ENCODE peak calls at places on chromosomes 12 and 14, in six cellular contexts. N is right lobe of liver, T is uterus, Z is A549, E is stomach, L is GM12891. J is an unnamed sample.

GRCh38 chr12:5907812-5908211 is 37.2 kb downstream of the ANO2 start:
- DNase-seq in E (no peak), L (no peak), T (no peak), Z (no peak), N (no peak), J (no peak)

GRCh38 chr14:66228267-66228970 is 257.8 kb upstream of the CCDC196 start:
- DNase-seq in L (no peak), N (no peak), E (no peak), Z (peak), T (no peak), J (no peak)

GRCh38 chr12:2743478-2743877 is 51.3 kb upstream of the FKBP4 start:
- DNase-seq in E (no peak), T (no peak), N (no peak), Z (no peak), L (no peak), J (no peak)

GRCh38 chr12:116863275-116863767 is 17.9 kb downstream of the HRK start:
- DNase-seq in L (no peak), E (no peak), N (no peak), Z (peak), T (no peak), J (no peak)

GRCh38 chr12:19482551-19483109 is 43.3 kb downstream of the AEBP2 start:
- DNase-seq in T (no peak), N (no peak), Z (no peak), E (no peak), L (no peak), J (peak)

GRCh38 chr14:21978999-21979314 is 305.3 kb upstream of the OR4E1 start:
- DNase-seq in T (no peak), N (no peak), Z (no peak), L (no peak), E (no peak), J (no peak)

GRCh38 chr12:100672075-100672592 is 98.7 kb downstream of the GAS2L3 start:
- DNase-seq in L (peak), E (no peak), N (no peak), Z (peak), T (no peak), J (no peak)

GRCh38 chr14:70601162-70601561 is 707 bp upstream of the MED6 start:
- DNase-seq in N (no peak), T (no peak), Z (peak), L (no peak), E (no peak), J (no peak)

GRCh38 chr14:68921049-68921448 is 58.1 kb downstream of the ACTN1 start:
- DNase-seq in N (no peak), Z (no peak), L (no peak), T (no peak), E (no peak), J (no peak)

GRCh38 chr12:116537149-116537904 is 21.9 kb upstream of the MAP1LC3B2 start:
- DNase-seq in E (no peak), Z (no peak), T (no peak), L (no peak), N (no peak), J (no peak)

GRCh38 chr14:106530423-106531107 is 1004.2 kb downstream of the TMEM121 start:
- DNase-seq in T (no peak), Z (peak), N (no peak), E (no peak), L (no peak), J (no peak)

GRCh38 chr12:105733579-105733978 is 403.1 kb downstream of the C12orf75 start:
- DNase-seq in N (no peak), L (no peak), Z (no peak), T (no peak), E (no peak), J (no peak)

GRCh38 chr12:50174971-50175715 is 8.0 kb upstream of the CERS5 start:
- DNase-seq in E (no peak), N (no peak), Z (peak), L (no peak), T (peak), J (no peak)

GRCh38 chr12:14403711-14404164 is 38.3 kb downstream of the ATF7IP start:
- DNase-seq in Z (peak), N (no peak), T (no peak), L (no peak), E (no peak), J (peak)

GRCh38 chr12:27970981-27971489 is 1.5 kb downstream of the PTHLH start:
- DNase-seq in E (no peak), N (no peak), T (no peak), Z (no peak), L (no peak), J (no peak)

GRCh38 chr14:66746316-66747006 is 238.5 kb downstream of the GPHN start:
- DNase-seq in N (no peak), E (no peak), Z (peak), L (no peak), T (no peak), J (no peak)

GRCh38 chr14:27485193-27485592 is 887.4 kb upstream of the NOVA1 start:
- DNase-seq in E (no peak), N (no peak), T (no peak), Z (no peak), L (no peak), J (no peak)

GRCh38 chr14:94611179-94611578 is 1.0 kb upstream of the SERPINA3 start:
- DNase-seq in Z (no peak), T (no peak), L (no peak), E (no peak), N (no peak), J (no peak)

GRCh38 chr12:50057000-50057841 is at the start of gene ASIC1:
- DNase-seq in T (peak), N (peak), Z (peak), L (peak), E (peak), J (peak)

GRCh38 chr12:7989827-7990491 is 42.6 kb upstream of the FOXJ2 start:
- DNase-seq in E (peak), L (no peak), N (peak), Z (no peak), T (no peak), J (peak)

GRCh38 chr14:94066089-94066676 is 14.8 kb downstream of the DDX24 start:
- DNase-seq in T (no peak), Z (peak), L (no peak), N (no peak), E (no peak), J (no peak)

GRCh38 chr14:101018561-101019290 is 115.2 kb upstream of the RTL1 start:
- DNase-seq in N (no peak), L (no peak), Z (no peak), E (peak), T (no peak), J (no peak)

GRCh38 chr12:74903522-74903921 is 306.1 kb downstream of the KCNC2 start:
- DNase-seq in Z (peak), L (no peak), N (no peak), E (no peak), T (no peak), J (no peak)

GRCh38 chr12:118164798-118165486 is 29.0 kb downstream of the PEBP1 start:
- DNase-seq in E (no peak), T (no peak), L (no peak), N (no peak), Z (peak), J (no peak)

GRCh38 chr14:30193056-30193455 is 265.4 kb upstream of the PRKD1 start:
- DNase-seq in T (no peak), N (no peak), Z (no peak), L (no peak), E (no peak), J (no peak)

DNA sequence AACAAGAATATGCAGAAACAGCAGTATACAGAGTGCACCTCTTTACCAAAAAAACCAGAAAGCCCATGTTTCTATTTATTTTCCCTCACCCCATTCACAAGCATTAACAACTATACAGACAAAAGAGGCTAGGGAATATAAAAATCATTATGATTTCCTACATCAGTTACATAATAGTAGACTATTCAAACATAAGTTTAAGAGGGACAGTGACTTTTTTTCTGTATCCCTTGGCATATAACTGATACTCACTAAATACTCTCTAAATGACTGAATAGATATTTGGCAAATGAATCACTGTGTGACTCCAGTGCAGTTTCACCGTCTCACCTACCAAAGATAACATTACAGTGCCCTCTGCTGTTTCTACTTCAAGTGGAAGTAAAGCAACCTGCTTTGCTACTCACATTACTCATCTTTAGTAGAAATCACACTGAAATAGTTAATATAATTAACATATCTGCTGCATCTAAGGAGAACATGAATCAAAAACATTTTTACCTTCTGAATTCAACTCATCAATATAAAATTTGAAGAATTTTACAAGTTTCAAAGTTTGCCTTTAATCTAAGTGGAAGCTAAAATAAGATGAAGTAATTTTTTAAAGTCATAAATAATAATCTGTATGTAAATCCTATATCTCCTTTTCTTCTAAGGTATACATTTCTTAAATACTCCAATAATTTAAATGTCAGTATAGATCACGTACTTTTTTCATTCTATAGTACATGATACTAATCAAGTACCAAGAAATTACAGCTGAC is 103.8 kb downstream of the OSBPL8 start:
- DNase-seq in E (no peak), L (no peak), N (no peak), T (no peak), Z (peak), J (no peak)
- TF ChIP-seq POLR2A in E (no peak), L (no peak), N (no peak), T (no peak), Z (no peak), J (no peak)

GRCh38 chr14:105414456-105415371 is 4.9 kb upstream of the MTA1 start:
- DNase-seq in E (peak), N (no peak), Z (peak), T (peak), L (peak), J (peak)
- TF ChIP-seq POLR2A in E (no peak), N (no peak), Z (peak), T (peak), L (no peak), J (peak)

GRCh38 chr12:55729592-55730446 is 1.0 kb upstream of the CD63 start:
- DNase-seq in E (peak), N (peak), Z (peak), T (peak), L (no peak), J (peak)
- TF ChIP-seq POLR2A in E (no peak), N (peak), Z (peak), T (peak), L (no peak), J (peak)

GRCh38 chr12:6927379-6927991 is at the start of gene ATN1:
- DNase-seq in N (peak), Z (peak), L (peak), E (peak), T (peak), J (peak)
- TF ChIP-seq POLR2A in N (no peak), Z (peak), L (peak), E (no peak), T (peak), J (no peak)

DNA sequence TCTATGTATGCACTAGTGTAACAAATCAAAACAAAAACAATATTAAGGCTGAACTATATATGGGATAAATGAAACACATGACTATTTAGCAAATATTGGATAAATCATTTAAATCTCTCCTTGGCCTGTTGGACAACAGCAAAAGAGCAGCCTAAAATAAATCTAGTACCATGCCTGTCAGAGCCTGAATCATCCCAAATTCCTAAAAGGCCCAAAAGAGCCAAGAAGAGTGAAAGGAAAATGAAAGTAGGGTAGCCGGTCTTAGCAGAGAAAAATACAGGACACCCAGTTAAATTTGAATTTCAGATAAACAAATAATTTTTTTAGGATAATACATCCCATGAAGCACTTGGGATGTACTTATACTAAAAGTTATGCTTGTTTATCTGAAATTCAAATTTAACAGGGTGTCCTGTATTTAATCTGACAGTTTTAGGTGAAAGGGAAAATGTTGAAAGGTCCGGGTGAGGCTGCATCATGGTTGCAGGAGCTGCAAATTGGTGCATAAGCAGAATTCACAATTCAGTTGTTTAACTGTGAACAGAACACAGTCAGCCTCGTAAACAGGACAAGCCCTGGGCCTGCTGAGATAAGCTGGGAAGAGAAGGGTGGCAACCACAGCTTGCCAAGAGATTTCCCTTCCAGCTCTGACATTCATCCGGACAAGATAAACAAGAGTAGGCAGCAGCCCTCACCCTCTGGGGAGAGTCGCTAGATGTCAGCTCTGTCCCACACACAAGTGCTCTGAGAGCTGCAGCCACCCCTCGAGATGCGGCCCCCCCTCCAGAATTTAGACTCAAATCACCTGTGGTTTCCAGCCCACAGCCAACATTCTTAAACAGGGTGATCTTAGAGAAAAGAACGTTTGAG is 30.3 kb downstream of the DMAC2L start:
- DNase-seq in Z (peak), N (peak), T (peak), E (no peak), L (peak), J (peak)
- TF ChIP-seq POLR2A in Z (no peak), N (no peak), T (no peak), E (no peak), L (no peak), J (no peak)

GRCh38 chr12:48054955-48055821 is 50.7 kb downstream of the SENP1 start:
- DNase-seq in L (no peak), N (no peak), T (no peak), E (no peak), Z (no peak), J (no peak)

GRCh38 chr12:48058771-48059170 is 47.1 kb downstream of the SENP1 start:
- DNase-seq in Z (no peak), E (no peak), L (no peak), T (no peak), N (no peak), J (no peak)

GRCh38 chr12:48061943-48062719 is 43.7 kb downstream of the SENP1 start:
- DNase-seq in E (no peak), T (no peak), L (no peak), N (no peak), Z (no peak), J (no peak)

GRCh38 chr12:48063530-48063929 is 42.3 kb downstream of the SENP1 start:
- DNase-seq in E (no peak), T (no peak), N (no peak), L (no peak), Z (no peak), J (no peak)

GRCh38 chr12:48060474-48060873 is 45.4 kb downstream of the SENP1 start:
- DNase-seq in L (no peak), Z (no peak), T (no peak), E (no peak), N (no peak), J (no peak)
- TF ChIP-seq POLR2A in L (no peak), Z (no peak), T (no peak), E (no peak), N (no peak), J (no peak)

DNA sequence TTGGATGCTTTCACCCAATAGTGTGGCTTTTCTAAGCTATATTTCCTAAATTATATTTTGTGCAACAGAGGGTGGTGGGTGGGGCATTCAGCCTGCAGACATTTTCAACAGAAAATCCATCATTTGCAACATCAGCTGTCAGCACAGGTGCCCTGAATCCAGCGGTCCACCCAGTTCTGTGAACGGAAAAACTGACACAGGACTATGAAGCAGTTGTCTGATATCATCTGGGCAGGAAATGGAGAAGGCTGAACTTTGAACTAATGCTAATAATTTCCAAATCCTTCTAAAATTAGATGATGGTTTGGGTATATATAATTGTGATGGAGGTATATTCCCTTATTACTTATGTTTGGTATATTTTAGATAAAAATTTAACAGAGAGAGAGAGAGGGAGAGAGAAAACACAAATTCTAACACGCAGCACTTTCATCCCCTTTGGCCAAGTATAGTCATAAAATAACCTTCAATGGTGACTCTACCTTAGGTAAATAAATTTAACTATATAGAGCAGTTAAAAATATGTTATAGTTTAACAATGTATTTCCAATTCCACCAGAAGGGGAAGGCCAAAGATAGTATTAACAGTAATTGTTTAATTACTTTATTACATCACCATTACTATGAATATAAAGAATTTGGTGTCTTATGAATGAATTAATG is 58.3 kb upstream of the PTPRB start:
- DNase-seq in N (no peak), E (no peak), Z (no peak), T (no peak), L (no peak), J (no peak)
- TF ChIP-seq POLR2A in N (no peak), E (no peak), Z (no peak), T (no peak), L (no peak), J (no peak)

DNA sequence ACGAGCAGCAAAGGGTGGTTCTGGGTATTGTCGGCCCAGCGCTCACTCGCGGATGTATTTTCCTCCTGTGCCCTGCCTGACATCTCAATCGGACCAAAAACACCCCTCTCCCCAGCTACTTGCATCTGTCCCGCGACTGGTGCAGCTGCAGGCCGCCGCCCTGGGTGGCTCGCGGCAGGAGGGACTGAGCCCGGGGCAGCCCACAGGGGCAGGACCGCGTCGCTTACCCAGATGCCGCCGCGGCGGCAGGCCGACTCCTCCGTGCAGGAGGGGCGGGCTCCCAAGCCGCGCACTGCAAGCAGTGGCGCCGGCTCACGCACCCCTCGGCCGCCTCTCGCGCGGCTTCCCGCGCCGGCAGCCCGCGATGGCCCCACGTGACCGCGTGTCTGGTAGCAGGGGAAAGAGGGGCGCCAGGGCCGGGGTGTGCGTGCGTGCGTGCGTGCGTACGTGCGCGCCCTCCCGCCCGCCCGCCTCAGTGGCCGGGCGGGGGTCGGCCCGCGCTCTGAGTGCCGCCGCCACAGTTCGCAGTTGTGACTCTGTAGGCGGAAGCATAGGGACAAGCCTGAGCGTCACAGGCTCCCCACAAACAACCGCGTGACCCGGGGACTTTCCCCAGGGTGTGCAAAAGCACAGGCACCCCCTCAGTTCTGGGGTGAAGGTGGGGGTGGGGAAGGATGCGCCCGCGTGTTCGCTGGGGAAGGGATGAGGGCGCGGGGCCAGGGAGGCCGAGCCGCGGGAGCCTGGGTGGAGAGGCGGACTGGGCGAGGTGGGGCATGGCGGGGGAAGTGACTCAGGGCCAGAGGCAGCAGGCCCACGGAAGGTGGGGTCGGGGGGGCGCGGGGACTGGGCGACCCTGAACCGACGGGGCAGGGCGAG is at the start of gene ZBTB25:
- DNase-seq in Z (peak), E (peak), N (peak), T (peak), L (peak), J (peak)
- TF ChIP-seq POLR2A in Z (peak), E (no peak), N (peak), T (peak), L (no peak), J (no peak)

GRCh38 chr14:24272442-24272841 is 1.0 kb upstream of the RABGGTA start:
- DNase-seq in Z (no peak), N (no peak), T (no peak), L (no peak), E (no peak), J (no peak)

GRCh38 chr14:24271834-24272263 is 452 bp upstream of the RABGGTA start:
- DNase-seq in E (no peak), N (no peak), Z (no peak), T (no peak), L (no peak), J (no peak)

GRCh38 chr14:24275524-24276139 is 4.2 kb upstream of the RABGGTA start:
- DNase-seq in T (no peak), E (no peak), L (no peak), N (peak), Z (no peak), J (no peak)

GRCh38 chr14:24273422-24273998 is 2.1 kb upstream of the RABGGTA start:
- DNase-seq in N (no peak), L (no peak), Z (peak), T (no peak), E (no peak), J (no peak)

DNA sequence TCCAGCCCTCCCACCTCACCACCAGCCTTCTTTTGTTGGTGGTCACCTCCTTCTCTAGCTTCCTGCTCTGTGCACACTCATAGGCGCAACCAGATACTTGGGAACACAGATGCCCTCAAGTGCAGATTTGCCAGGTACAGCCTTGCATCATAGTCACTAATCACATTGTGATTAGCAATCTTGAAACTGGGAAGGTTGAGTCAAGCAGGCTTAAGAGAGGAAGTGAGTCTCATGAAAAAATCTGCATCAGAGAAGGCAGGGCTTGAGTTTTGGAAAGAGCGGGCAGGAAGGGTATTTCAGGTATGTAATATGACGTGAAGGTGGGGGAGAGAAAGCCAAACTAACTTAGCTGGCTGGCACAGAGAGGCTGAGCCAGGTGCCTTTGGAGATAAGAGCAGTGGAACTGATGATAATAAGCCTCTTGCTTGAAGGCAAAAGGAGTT is 2.7 kb upstream of the RABGGTA start:
- DNase-seq in E (peak), N (no peak), L (peak), T (no peak), Z (no peak), J (no peak)
- TF ChIP-seq POLR2A in E (no peak), N (no peak), L (no peak), T (no peak), Z (no peak), J (no peak)

J was measured in heart left ventricle.